ENCODE peak calls at places on chromosomes 7 and 10, in eight cellular contexts. One of them, this sample, is unnamed.

GRCh38 chr10:110850990-110851389 is 20.7 kb upstream of the PDCD4 start:
- DNase-seq in stomach: no peak
- DNase-seq in prostate gland: no peak
- DNase-seq in spleen: no peak
- DNase-seq in sigmoid colon: peak; percentile 61
- DNase-seq in body of pancreas: no peak
- DNase-seq in esophagus muscularis mucosa: no peak
- DNase-seq in A673: no peak
- DNase-seq in this sample: no peak

GRCh38 chr7:105496501-105496900 is 25.6 kb downstream of the PUS7 start:
- DNase-seq in stomach: no peak
- DNase-seq in spleen: no peak
- DNase-seq in esophagus muscularis mucosa: no peak
- DNase-seq in prostate gland: no peak
- DNase-seq in sigmoid colon: no peak
- DNase-seq in A673: no peak
- DNase-seq in body of pancreas: no peak
- DNase-seq in this sample: no peak

GRCh38 chr10:35641430-35642015 is 573 bp downstream of the FZD8 start:
- DNase-seq in sigmoid colon: no peak
- DNase-seq in body of pancreas: peak; percentile 30
- DNase-seq in A673: peak; percentile 48
- DNase-seq in spleen: no peak
- DNase-seq in esophagus muscularis mucosa: no peak
- DNase-seq in stomach: peak; percentile 28
- DNase-seq in prostate gland: no peak
- DNase-seq in this sample: no peak

GRCh38 chr7:14020339-14020900 is 31.0 kb upstream of the ETV1 start:
- DNase-seq in sigmoid colon: no peak
- DNase-seq in esophagus muscularis mucosa: no peak
- DNase-seq in spleen: no peak
- DNase-seq in prostate gland: no peak
- DNase-seq in stomach: no peak
- DNase-seq in A673: no peak
- DNase-seq in body of pancreas: no peak
- DNase-seq in this sample: no peak

GRCh38 chr10:124685251-124685650 is 58.9 kb downstream of the FAM53B start:
- DNase-seq in sigmoid colon: peak; percentile 77
- DNase-seq in prostate gland: no peak
- DNase-seq in A673: no peak
- DNase-seq in body of pancreas: no peak
- DNase-seq in stomach: no peak
- DNase-seq in spleen: peak; percentile 91
- DNase-seq in esophagus muscularis mucosa: no peak
- DNase-seq in this sample: no peak

GRCh38 chr10:33643042-33643441 is 308.6 kb upstream of the NRP1 start:
- DNase-seq in prostate gland: no peak
- DNase-seq in esophagus muscularis mucosa: no peak
- DNase-seq in body of pancreas: no peak
- DNase-seq in spleen: no peak
- DNase-seq in A673: no peak
- DNase-seq in sigmoid colon: no peak
- DNase-seq in stomach: no peak
- DNase-seq in this sample: no peak

GRCh38 chr10:21317902-21318301 is 207.6 kb downstream of the SKIDA1 start:
- DNase-seq in body of pancreas: no peak
- DNase-seq in prostate gland: no peak
- DNase-seq in sigmoid colon: no peak
- DNase-seq in spleen: no peak
- DNase-seq in esophagus muscularis mucosa: no peak
- DNase-seq in A673: no peak
- DNase-seq in stomach: no peak
- DNase-seq in this sample: no peak

GRCh38 chr10:103153765-103154197 is 39.3 kb downstream of the NT5C2 start:
- DNase-seq in esophagus muscularis mucosa: no peak
- DNase-seq in stomach: no peak
- DNase-seq in sigmoid colon: no peak
- DNase-seq in body of pancreas: no peak
- DNase-seq in prostate gland: no peak
- DNase-seq in spleen: no peak
- DNase-seq in A673: peak; percentile 38
- DNase-seq in this sample: no peak

GRCh38 chr7:80907141-80907601 is 11.7 kb downstream of the SEMA3C start:
- DNase-seq in spleen: no peak
- DNase-seq in esophagus muscularis mucosa: no peak
- DNase-seq in prostate gland: no peak
- DNase-seq in A673: peak; percentile 95
- DNase-seq in sigmoid colon: no peak
- DNase-seq in body of pancreas: no peak
- DNase-seq in stomach: no peak
- DNase-seq in this sample: no peak

GRCh38 chr10:110175406-110175805 is 32.0 kb upstream of the MXI1 start:
- DNase-seq in prostate gland: no peak
- DNase-seq in sigmoid colon: no peak
- DNase-seq in stomach: peak; percentile 40
- DNase-seq in esophagus muscularis mucosa: no peak
- DNase-seq in A673: no peak
- DNase-seq in body of pancreas: no peak
- DNase-seq in spleen: no peak
- DNase-seq in this sample: peak; percentile 7

GRCh38 chr7:92621026-92621540 is 30.9 kb upstream of the FAM133B start:
- DNase-seq in prostate gland: peak; percentile 68
- DNase-seq in esophagus muscularis mucosa: no peak
- DNase-seq in body of pancreas: peak; percentile 72
- DNase-seq in stomach: peak; percentile 55
- DNase-seq in sigmoid colon: peak; percentile 73
- DNase-seq in spleen: no peak
- DNase-seq in A673: peak; percentile 88
- DNase-seq in this sample: peak; percentile 67

GRCh38 chr7:41930538-41931262 is 227.8 kb upstream of the INHBA start:
- DNase-seq in body of pancreas: no peak
- DNase-seq in sigmoid colon: no peak
- DNase-seq in A673: no peak
- DNase-seq in spleen: no peak
- DNase-seq in prostate gland: no peak
- DNase-seq in esophagus muscularis mucosa: no peak
- DNase-seq in stomach: no peak
- DNase-seq in this sample: no peak

GRCh38 chr10:113788604-113789083 is 37.2 kb downstream of the PLEKHS1 start:
- DNase-seq in body of pancreas: no peak
- DNase-seq in esophagus muscularis mucosa: no peak
- DNase-seq in A673: peak; percentile 68
- DNase-seq in spleen: no peak
- DNase-seq in sigmoid colon: peak; percentile 76
- DNase-seq in prostate gland: peak; percentile 61
- DNase-seq in stomach: no peak
- DNase-seq in this sample: peak; percentile 32

GRCh38 chr7:134022512-134022911 is 104.6 kb upstream of the LRGUK start:
- DNase-seq in esophagus muscularis mucosa: no peak
- DNase-seq in sigmoid colon: no peak
- DNase-seq in body of pancreas: peak; percentile 49
- DNase-seq in stomach: peak; percentile 36
- DNase-seq in A673: no peak
- DNase-seq in prostate gland: peak; percentile 84
- DNase-seq in spleen: no peak
- DNase-seq in this sample: no peak

GRCh38 chr10:124035928-124036558 is 57.4 kb downstream of the CHST15 start:
- DNase-seq in stomach: peak; percentile 61
- DNase-seq in sigmoid colon: no peak
- DNase-seq in esophagus muscularis mucosa: no peak
- DNase-seq in prostate gland: peak; percentile 21
- DNase-seq in spleen: peak; percentile 98
- DNase-seq in A673: no peak
- DNase-seq in body of pancreas: no peak
- DNase-seq in this sample: peak; percentile 71

GRCh38 chr7:155637155-155637554 is 7.3 kb upstream of the RBM33 start:
- DNase-seq in body of pancreas: no peak
- DNase-seq in A673: no peak
- DNase-seq in spleen: no peak
- DNase-seq in prostate gland: no peak
- DNase-seq in esophagus muscularis mucosa: no peak
- DNase-seq in sigmoid colon: no peak
- DNase-seq in stomach: no peak
- DNase-seq in this sample: no peak

GRCh38 chr7:155639958-155640520 is 4.4 kb upstream of the RBM33 start:
- DNase-seq in body of pancreas: no peak
- DNase-seq in spleen: no peak
- DNase-seq in prostate gland: no peak
- DNase-seq in sigmoid colon: no peak
- DNase-seq in esophagus muscularis mucosa: no peak
- DNase-seq in stomach: no peak
- DNase-seq in A673: no peak
- DNase-seq in this sample: no peak

GRCh38 chr7:155638366-155638765 is 6.1 kb upstream of the RBM33 start:
- DNase-seq in spleen: no peak
- DNase-seq in sigmoid colon: no peak
- DNase-seq in prostate gland: no peak
- DNase-seq in body of pancreas: no peak
- DNase-seq in A673: no peak
- DNase-seq in esophagus muscularis mucosa: no peak
- DNase-seq in stomach: no peak
- DNase-seq in this sample: no peak

GRCh38 chr7:155643804-155644177 is 670 bp upstream of the RBM33 start:
- DNase-seq in sigmoid colon: no peak
- DNase-seq in body of pancreas: no peak
- DNase-seq in stomach: no peak
- DNase-seq in prostate gland: no peak
- DNase-seq in esophagus muscularis mucosa: no peak
- DNase-seq in A673: no peak
- DNase-seq in spleen: peak; percentile 93
- DNase-seq in this sample: no peak

DNA sequence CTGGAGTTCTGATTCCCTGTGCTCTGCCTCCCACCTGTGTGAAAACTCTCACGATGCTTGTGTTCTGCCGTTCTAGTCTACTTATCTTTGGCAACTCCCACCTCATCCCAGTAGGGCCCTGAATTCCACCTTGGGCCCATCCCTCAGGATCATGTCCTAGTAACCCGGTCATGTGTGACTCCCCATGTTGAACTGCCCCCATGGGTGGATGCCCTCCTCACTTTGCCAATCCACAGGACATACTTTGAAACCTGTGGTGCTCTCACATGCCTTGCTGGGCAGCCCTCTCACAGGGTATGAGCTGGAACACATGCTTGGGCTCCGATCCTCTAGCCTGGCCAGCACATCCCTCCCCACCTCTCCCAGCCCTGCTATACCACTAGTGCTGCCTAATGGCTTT is 3.8 kb upstream of the RBM33 start:
- DNase-seq in body of pancreas: no peak
- DNase-seq in A673: no peak
- DNase-seq in prostate gland: no peak
- DNase-seq in sigmoid colon: no peak
- DNase-seq in stomach: no peak
- DNase-seq in esophagus muscularis mucosa: no peak
- DNase-seq in spleen: no peak
- DNase-seq in this sample: no peak
- H3K4me3 ChIP-seq in body of pancreas: no peak overlapping the region
- H3K4me3 ChIP-seq in A673: no peak overlapping the region
- H3K4me3 ChIP-seq in prostate gland: no peak overlapping the region
- H3K4me3 ChIP-seq in sigmoid colon: no peak overlapping the region
- H3K4me3 ChIP-seq in stomach: no peak overlapping the region
- H3K4me3 ChIP-seq in esophagus muscularis mucosa: no peak overlapping the region
- H3K4me3 ChIP-seq in spleen: no peak overlapping the region
- H3K4me3 ChIP-seq in this sample: no peak overlapping the region

GRCh38 chr10:784759-785538 is 95.5 kb upstream of the DIP2C start:
- DNase-seq in esophagus muscularis mucosa: peak; percentile 92
- DNase-seq in A673: peak; percentile 87
- DNase-seq in body of pancreas: peak; percentile 70
- DNase-seq in sigmoid colon: peak; percentile 86
- DNase-seq in spleen: peak; percentile 74
- DNase-seq in prostate gland: peak; percentile 43
- DNase-seq in stomach: peak; percentile 69
- DNase-seq in this sample: peak; percentile 52
- TF ChIP-seq CTCF in esophagus muscularis mucosa: no peak
- TF ChIP-seq CTCF in A673: peak; percentile 41
- TF ChIP-seq CTCF in body of pancreas: peak; percentile 17
- TF ChIP-seq CTCF in sigmoid colon: no peak
- TF ChIP-seq CTCF in spleen: no peak
- TF ChIP-seq CTCF in prostate gland: no peak
- TF ChIP-seq CTCF in stomach: no peak
- TF ChIP-seq CTCF in this sample: no peak

GRCh38 chr7:32496052-32496813 is 944 bp downstream of the AVL9 start:
- DNase-seq in stomach: no peak
- DNase-seq in sigmoid colon: no peak
- DNase-seq in body of pancreas: no peak
- DNase-seq in A673: no peak
- DNase-seq in spleen: no peak
- DNase-seq in esophagus muscularis mucosa: no peak
- DNase-seq in prostate gland: no peak
- DNase-seq in this sample: no peak

GRCh38 chr7:32502656-32503189 is 7.4 kb downstream of the AVL9 start:
- DNase-seq in spleen: no peak
- DNase-seq in sigmoid colon: no peak
- DNase-seq in prostate gland: no peak
- DNase-seq in A673: no peak
- DNase-seq in stomach: no peak
- DNase-seq in esophagus muscularis mucosa: no peak
- DNase-seq in body of pancreas: no peak
- DNase-seq in this sample: no peak

GRCh38 chr7:32495298-32496051 is at the start of gene AVL9:
- DNase-seq in sigmoid colon: peak; percentile 99
- DNase-seq in body of pancreas: peak; percentile 98
- DNase-seq in stomach: peak; percentile 98
- DNase-seq in esophagus muscularis mucosa: peak; percentile 99
- DNase-seq in A673: peak; percentile 97
- DNase-seq in spleen: peak; percentile 100
- DNase-seq in prostate gland: peak; percentile 98
- DNase-seq in this sample: peak; percentile 99

GRCh38 chr7:32501522-32501921 is 6.2 kb downstream of the AVL9 start:
- DNase-seq in sigmoid colon: no peak
- DNase-seq in A673: peak; percentile 12
- DNase-seq in spleen: no peak
- DNase-seq in stomach: no peak
- DNase-seq in esophagus muscularis mucosa: no peak
- DNase-seq in prostate gland: no peak
- DNase-seq in body of pancreas: no peak
- DNase-seq in this sample: no peak

DNA sequence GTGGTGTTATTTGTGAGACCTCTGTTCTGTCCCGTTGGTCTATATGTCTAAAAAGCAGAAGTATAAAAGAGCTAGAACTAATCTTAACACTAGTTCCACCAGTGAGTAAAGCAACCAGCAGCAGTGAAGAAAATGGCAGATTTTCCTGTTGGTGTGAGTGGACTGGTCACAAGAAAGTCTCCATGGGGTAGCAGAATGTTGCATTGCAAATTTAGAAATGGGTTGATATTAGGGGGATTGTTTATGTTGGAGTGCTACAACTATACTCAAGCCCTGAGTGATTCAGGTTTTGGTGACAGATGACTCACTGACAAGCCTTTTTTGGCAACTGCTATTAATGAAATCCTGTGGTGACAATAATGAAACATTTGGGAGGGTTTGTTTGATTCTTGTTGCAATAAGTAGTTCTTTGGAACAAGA is 5.6 kb downstream of the AVL9 start:
- DNase-seq in prostate gland: no peak
- DNase-seq in esophagus muscularis mucosa: peak; percentile 75
- DNase-seq in A673: peak; percentile 51
- DNase-seq in spleen: no peak
- DNase-seq in body of pancreas: no peak
- DNase-seq in stomach: no peak
- DNase-seq in sigmoid colon: no peak
- DNase-seq in this sample: no peak
- H3K27ac ChIP-seq in prostate gland: no peak overlapping the region
- H3K27ac ChIP-seq in esophagus muscularis mucosa: no peak overlapping the region
- H3K27ac ChIP-seq in A673: no peak overlapping the region
- H3K27ac ChIP-seq in spleen: peak overlapping the region; percentile 56
- H3K27ac ChIP-seq in body of pancreas: no peak overlapping the region
- H3K27ac ChIP-seq in stomach: peak overlapping the region; percentile 53
- H3K27ac ChIP-seq in sigmoid colon: no peak overlapping the region
- H3K27ac ChIP-seq in this sample: peak overlapping the region; percentile 53

GRCh38 chr10:24858244-24858907 is 94.0 kb downstream of the PRTFDC1 start:
- DNase-seq in stomach: no peak
- DNase-seq in esophagus muscularis mucosa: peak; percentile 31
- DNase-seq in sigmoid colon: no peak
- DNase-seq in spleen: no peak
- DNase-seq in prostate gland: no peak
- DNase-seq in body of pancreas: no peak
- DNase-seq in A673: peak; percentile 89
- DNase-seq in this sample: no peak
- H3K4me3 ChIP-seq in stomach: no peak overlapping the region
- H3K4me3 ChIP-seq in esophagus muscularis mucosa: no peak overlapping the region
- H3K4me3 ChIP-seq in sigmoid colon: no peak overlapping the region
- H3K4me3 ChIP-seq in spleen: no peak overlapping the region
- H3K4me3 ChIP-seq in prostate gland: no peak overlapping the region
- H3K4me3 ChIP-seq in body of pancreas: no peak overlapping the region
- H3K4me3 ChIP-seq in A673: no peak overlapping the region
- H3K4me3 ChIP-seq in this sample: no peak overlapping the region